ENCODE peak calls at places on chromosomes 4 and X, in seven cellular contexts. Y, F, P, B, L, M and T are unnamed samples.

GRCh38 chr4:151674804-151675290 is 86.0 kb downstream of the GATB start:
- ATAC-seq in Y (no peak), F (no peak), P (peak; percentile 84), B (peak; percentile 75), L (no peak), M (peak; percentile 60), T (no peak)

GRCh38 chr4:81040175-81040659 is 9.7 kb downstream of the BMP3 start:
- ATAC-seq in Y (peak; percentile 32), F (no peak), P (peak; percentile 51), B (peak; percentile 24), L (no peak), M (peak; percentile 75), T (no peak)

GRCh38 chr4:118909173-118909956 is 20.7 kb downstream of the SYNPO2 start:
- ATAC-seq in Y (no peak), F (no peak), P (no peak), B (peak; percentile 56), L (no peak), M (no peak), T (no peak)

GRCh38 chrX:136768469-136769084 is 12.2 kb downstream of the ARHGEF6 start:
- ATAC-seq in Y (no peak), F (peak; percentile 54), P (peak; percentile 81), B (peak; percentile 66), L (peak; percentile 82), M (no peak), T (peak; percentile 81)

GRCh38 chrX:24167719-24168472 is 18.4 kb downstream of the ZFX start:
- ATAC-seq in Y (no peak), F (no peak), P (no peak), B (no peak), L (no peak), M (no peak), T (no peak)

GRCh38 chrX:49878128-49878833 is 1.0 kb upstream of the USP27X start:
- ATAC-seq in Y (no peak), F (no peak), P (peak; percentile 55), B (peak; percentile 40), L (no peak), M (no peak), T (no peak)

GRCh38 chr4:158182736-158183135 is 9.9 kb upstream of the GASK1B start:
- ATAC-seq in Y (no peak), F (no peak), P (no peak), B (no peak), L (no peak), M (no peak), T (no peak)

GRCh38 chr4:10457255-10457801 is at the start of gene ZNF518B:
- ATAC-seq in Y (peak; percentile 91), F (peak; percentile 76), P (peak; percentile 89), B (peak; percentile 89), L (peak; percentile 68), M (peak; percentile 80), T (peak; percentile 78)

GRCh38 chr4:174193438-174194015 is 89.9 kb downstream of the FBXO8 start:
- ATAC-seq in Y (peak; percentile 61), F (no peak), P (no peak), B (peak; percentile 75), L (no peak), M (no peak), T (no peak)

GRCh38 chr4:156036496-156036895 is 82.8 kb upstream of the CTSO start:
- ATAC-seq in Y (no peak), F (no peak), P (no peak), B (no peak), L (no peak), M (no peak), T (no peak)

GRCh38 chrX:37847733-37848197 is 394 bp upstream of the DYNLT3 start:
- ATAC-seq in Y (no peak), F (peak; percentile 39), P (no peak), B (no peak), L (peak; percentile 25), M (peak; percentile 3), T (peak; percentile 57)

GRCh38 chr4:52883707-52884669 is 21.9 kb downstream of the RASL11B start:
- ATAC-seq in Y (no peak), F (no peak), P (no peak), B (no peak), L (no peak), M (no peak), T (no peak)

GRCh38 chrX:150361070-150361776 is 1.9 kb upstream of the MAMLD1 start:
- ATAC-seq in Y (no peak), F (peak; percentile 18), P (no peak), B (no peak), L (peak; percentile 15), M (peak; percentile 5), T (peak; percentile 16)

GRCh38 chr4:54085284-54085683 is 14.7 kb upstream of the GSX2 start:
- ATAC-seq in Y (peak; percentile 81), F (no peak), P (peak; percentile 68), B (peak; percentile 81), L (no peak), M (peak; percentile 88), T (no peak)

GRCh38 chrX:120372667-120373370 is 10.9 kb downstream of the ATP1B4 start:
- ATAC-seq in Y (no peak), F (no peak), P (peak; percentile 94), B (no peak), L (no peak), M (no peak), T (no peak)

GRCh38 chr4:38752393-38752961 is 30.3 kb downstream of the TLR10 start:
- ATAC-seq in Y (no peak), F (peak; percentile 61), P (peak; percentile 43), B (peak; percentile 47), L (peak; percentile 87), M (no peak), T (peak; percentile 93)

GRCh38 chr4:1209821-1210220 is 37.4 kb upstream of the SPON2 start:
- ATAC-seq in Y (no peak), F (no peak), P (peak; percentile 89), B (peak; percentile 88), L (no peak), M (no peak), T (no peak)

GRCh38 chr4:8610858-8611610 is 18.5 kb downstream of the CPZ start:
- ATAC-seq in Y (no peak), F (no peak), P (no peak), B (peak; percentile 61), L (no peak), M (no peak), T (no peak)

GRCh38 chr4:148204892-148205291 is 237.3 kb downstream of the NR3C2 start:
- ATAC-seq in Y (no peak), F (no peak), P (peak; percentile 43), B (no peak), L (no peak), M (peak; percentile 66), T (no peak)

GRCh38 chr4:76607266-76607799 is 172.3 kb downstream of the SHROOM3 start:
- ATAC-seq in Y (no peak), F (no peak), P (peak; percentile 40), B (peak; percentile 63), L (no peak), M (no peak), T (no peak)

GRCh38 chrX:136146614-136147319 is 566 bp upstream of the FHL1 start:
- ATAC-seq in Y (peak; percentile 76), F (peak; percentile 52), P (peak; percentile 45), B (peak; percentile 56), L (peak; percentile 55), M (peak; percentile 53), T (peak; percentile 67)

GRCh38 chrX:9260603-9261002 is 204.3 kb upstream of the TBL1X start:
- ATAC-seq in Y (no peak), F (no peak), P (no peak), B (no peak), L (peak; percentile 30), M (no peak), T (peak; percentile 47)

GRCh38 chr4:169851750-169852149 is 94.0 kb upstream of the HPF1 start:
- ATAC-seq in Y (no peak), F (no peak), P (no peak), B (no peak), L (no peak), M (no peak), T (no peak)

GRCh38 chrX:100350704-100351489 is 59.2 kb downstream of the PCDH19 start:
- ATAC-seq in Y (no peak), F (no peak), P (no peak), B (no peak), L (no peak), M (no peak), T (no peak)